ENCODE peak calls at places on chromosomes 7 and 10, in eight cellular contexts. L is foreskin fibroblast, K is astrocyte of the cerebellum, U is transverse colon, R is OCI-LY7, P is aorta, N is H7, D is cardiac muscle cell. A is an unnamed sample.

GRCh38 chr7:102222445-102222844 is 64.2 kb upstream of the SH2B2 start:
- DNase-seq in L (peak; percentile 30), K (peak; percentile 16), U (no peak), R (no peak), P (no peak), N (no peak), D (no peak), A (no peak)

GRCh38 chr7:47635091-47636090 is 53.5 kb upstream of the TNS3 start:
- DNase-seq in L (peak; percentile 42), K (no peak), U (peak; percentile 64), R (no peak), P (peak; percentile 64), N (peak; percentile 78), D (peak; percentile 42), A (peak; percentile 62)

GRCh38 chr7:22173884-22174573 is 182.9 kb downstream of the RAPGEF5 start:
- DNase-seq in L (no peak), K (no peak), U (no peak), R (no peak), P (no peak), N (no peak), D (no peak), A (no peak)

GRCh38 chr7:47379629-47380324 is 202.1 kb downstream of the TNS3 start:
- DNase-seq in L (peak; percentile 67), K (peak; percentile 52), U (peak; percentile 87), R (no peak), P (peak; percentile 82), N (peak; percentile 68), D (peak; percentile 71), A (peak; percentile 79)

GRCh38 chr10:128704716-128705115 is 578.5 kb upstream of the MKI67 start:
- DNase-seq in L (no peak), K (no peak), U (no peak), R (no peak), P (no peak), N (no peak), D (no peak), A (no peak)

GRCh38 chr7:38311329-38311937 is 38.0 kb upstream of the TARP start:
- DNase-seq in L (peak; percentile 45), K (no peak), U (peak; percentile 38), R (no peak), P (peak; percentile 56), N (peak; percentile 74), D (no peak), A (peak; percentile 49)

GRCh38 chr7:50632561-50633413 is 67.6 kb upstream of the DDC start:
- DNase-seq in L (peak; percentile 67), K (no peak), U (peak; percentile 59), R (peak; percentile 55), P (no peak), N (peak; percentile 84), D (peak; percentile 44), A (peak; percentile 66)

GRCh38 chr7:102291056-102291915 is 4.6 kb downstream of the SH2B2 start:
- DNase-seq in L (no peak), K (no peak), U (no peak), R (peak; percentile 77), P (no peak), N (peak; percentile 86), D (no peak), A (no peak)

GRCh38 chr7:148916186-148916585 is 32.1 kb upstream of the EZH2 start:
- DNase-seq in L (peak; percentile 46), K (peak; percentile 58), U (no peak), R (no peak), P (no peak), N (no peak), D (no peak), A (no peak)

GRCh38 chr7:141074162-141074989 is 512 bp downstream of the TMEM178B start:
- DNase-seq in L (peak; percentile 45), K (no peak), U (no peak), R (no peak), P (no peak), N (peak; percentile 61), D (peak; percentile 48), A (no peak)

GRCh38 chr7:117661312-117661711 is 181.5 kb downstream of the CFTR start:
- DNase-seq in L (no peak), K (no peak), U (no peak), R (no peak), P (no peak), N (no peak), D (no peak), A (no peak)

DNA sequence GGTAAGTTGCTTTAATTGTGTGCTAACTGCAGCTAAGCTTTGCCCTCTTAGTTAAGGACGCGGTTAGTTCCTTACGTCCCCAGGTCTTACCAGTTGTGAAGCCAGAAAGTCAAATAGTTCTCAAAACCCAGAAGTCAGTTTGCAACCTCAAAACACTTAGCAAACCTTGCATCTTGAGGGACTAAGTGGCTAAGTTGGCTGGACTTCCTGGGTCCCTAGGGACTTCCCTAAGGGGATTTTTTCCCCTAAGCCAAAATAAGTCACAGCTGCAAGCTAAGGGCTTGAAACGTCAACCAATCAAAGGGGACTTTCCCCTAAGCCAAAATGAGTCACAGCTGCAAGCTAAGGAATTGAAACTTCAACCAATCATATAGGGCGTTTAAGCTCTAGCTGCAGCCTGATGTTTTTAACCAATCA is 36.2 kb upstream of the HECW1 start:
- DNase-seq in L (peak; percentile 37), K (no peak), U (no peak), R (peak; percentile 38), P (no peak), N (no peak), D (no peak), A (no peak)
- H3K4me3 ChIP-seq in L (no peak overlapping the region), K (no peak overlapping the region), U (no peak overlapping the region), R (no peak overlapping the region), P (no peak overlapping the region), N (no peak overlapping the region), D (no peak overlapping the region), A (no peak overlapping the region)

DNA sequence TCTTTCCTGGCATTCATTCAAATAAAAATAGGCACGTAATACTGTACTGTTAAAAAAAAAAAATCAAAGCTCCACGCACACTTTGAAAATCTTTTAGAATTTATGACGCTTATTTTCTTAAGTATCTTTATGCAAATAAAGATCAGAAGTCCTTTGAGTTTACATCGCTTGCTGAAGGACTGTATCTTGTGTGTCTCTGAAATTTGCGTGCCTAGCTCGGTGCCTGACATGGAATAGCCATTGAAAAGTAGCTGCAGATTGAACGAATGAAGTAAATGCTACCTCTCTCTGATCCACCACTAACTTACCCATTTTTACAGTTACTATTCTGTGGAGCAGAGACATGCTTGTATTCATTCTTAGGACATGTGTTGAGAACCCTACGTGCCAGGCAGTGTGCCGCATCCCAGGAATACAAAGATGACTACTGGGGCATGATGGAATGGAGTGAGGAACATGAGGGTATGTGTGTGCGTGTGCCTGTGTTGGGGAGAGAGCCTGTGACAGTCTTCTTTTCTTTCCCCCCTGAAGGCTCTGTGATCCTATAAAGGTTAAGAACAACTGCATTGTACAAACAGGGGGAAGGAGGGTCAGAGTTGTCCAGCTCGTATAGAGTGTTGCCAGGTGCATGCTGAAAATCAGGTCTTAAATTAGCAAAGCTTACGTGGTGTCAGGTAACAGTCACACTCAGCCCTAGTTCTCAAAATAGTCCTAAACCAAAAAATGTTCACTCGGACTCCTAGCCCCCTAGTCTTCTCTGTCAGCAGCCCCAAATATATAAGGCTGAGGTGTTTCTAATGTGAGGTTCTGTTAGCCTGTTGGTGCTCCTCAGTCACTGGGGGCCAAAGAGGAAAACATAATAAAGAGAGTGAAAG is 161.8 kb downstream of the CELF2 start:
- DNase-seq in L (no peak), K (no peak), U (no peak), R (peak; percentile 37), P (no peak), N (no peak), D (no peak), A (no peak)
- H3K4me3 ChIP-seq in L (no peak overlapping the region), K (no peak overlapping the region), U (no peak overlapping the region), R (peak overlapping the region; percentile 9), P (no peak overlapping the region), N (no peak overlapping the region), D (no peak overlapping the region), A (no peak overlapping the region)

DNA sequence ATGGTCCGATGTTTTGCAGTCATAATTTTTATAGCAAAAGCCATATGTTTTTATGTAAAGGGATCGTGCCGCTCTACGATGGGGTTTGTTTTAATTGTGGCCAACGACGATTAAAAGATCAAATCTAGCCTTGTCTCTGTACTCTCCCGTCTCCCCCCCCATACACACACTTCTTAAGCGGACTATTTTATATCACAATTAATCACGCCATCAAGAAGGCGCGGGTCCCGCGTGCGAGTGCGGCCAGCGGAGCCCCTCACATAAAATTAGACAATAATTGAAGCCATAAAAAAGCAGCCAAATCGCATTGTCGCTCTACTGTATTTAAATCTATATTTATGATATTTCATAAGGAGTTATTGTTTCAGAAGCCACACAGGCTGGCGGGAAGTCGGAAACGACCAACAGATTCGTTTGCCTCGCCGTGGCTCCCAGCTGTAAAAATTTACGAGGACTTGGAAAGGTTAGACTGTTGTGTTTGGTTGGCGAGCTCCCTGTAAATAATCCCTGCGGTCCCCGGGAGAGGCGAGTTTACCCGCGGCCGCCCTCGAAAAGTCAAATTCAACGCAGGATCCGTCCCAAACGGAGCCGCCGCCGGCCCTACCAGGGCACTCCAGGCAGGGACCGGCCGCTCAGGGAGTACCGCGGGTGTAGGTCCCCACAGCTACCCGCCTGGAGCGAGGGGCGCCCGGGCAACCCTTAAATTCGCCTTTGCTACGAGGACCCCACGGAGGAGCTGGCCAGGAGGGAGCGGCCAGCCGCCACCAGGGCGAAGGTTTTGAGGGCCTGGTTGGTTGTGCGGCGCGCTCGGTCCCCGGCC is 528 bp upstream of the HOXA9 start:
- DNase-seq in L (peak; percentile 61), K (no peak), U (no peak), R (no peak), P (peak; percentile 44), N (no peak), D (no peak), A (peak; percentile 78)
- H3K4me3 ChIP-seq in L (peak overlapping the region; percentile 93), K (no peak overlapping the region), U (peak overlapping the region; percentile 67), R (no peak overlapping the region), P (no peak overlapping the region), N (no peak overlapping the region), D (no peak overlapping the region), A (peak overlapping the region; percentile 64)

DNA sequence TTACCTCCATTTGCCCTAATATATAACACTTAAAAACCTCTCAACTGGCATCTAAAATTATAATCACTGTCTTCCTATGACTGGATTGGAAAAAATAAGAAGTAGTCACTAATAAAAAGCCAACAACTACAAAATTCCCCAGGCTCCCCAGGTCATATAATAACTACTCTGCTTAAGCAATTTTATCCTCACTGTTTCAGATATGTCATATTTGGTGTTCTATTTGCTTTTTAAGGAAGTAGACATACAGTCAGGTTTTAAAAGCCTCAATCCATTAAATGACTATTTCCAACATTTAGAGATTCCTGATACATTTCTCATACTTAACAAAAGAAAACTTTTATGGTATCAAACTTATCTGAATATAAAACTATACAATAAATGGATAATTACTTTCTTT is 2.4 kb downstream of the H2AZ2 start:
- DNase-seq in L (no peak), K (no peak), U (no peak), R (no peak), P (no peak), N (no peak), D (no peak), A (no peak)
- H3K4me3 ChIP-seq in L (peak overlapping the region; percentile 66), K (no peak overlapping the region), U (no peak overlapping the region), R (peak overlapping the region; percentile 88), P (no peak overlapping the region), N (no peak overlapping the region), D (no peak overlapping the region), A (no peak overlapping the region)

A was measured in colonic mucosa.